ENCODE peak calls at places on chromosomes 5 and 9, in six cellular contexts. W is cardiac muscle cell, D is ovary, B is PC-9, Y is Peyer's patch, Q is tibial nerve. Z is an unnamed sample.

GRCh38 chr9:72753261-72753893 is 199.5 kb downstream of the ALDH1A1 start:
- DNase-seq in W (no peak), D (no peak), B (peak; percentile 18), Y (peak; percentile 45), Q (no peak), Z (no peak)

GRCh38 chr5:9546973-9547947 is 1.4 kb upstream of the SEMA5A start:
- DNase-seq in W (peak; percentile 47), D (peak; percentile 44), B (no peak), Y (peak; percentile 60), Q (no peak), Z (no peak)

GRCh38 chr5:10115669-10116068 is 134.0 kb downstream of the ATPSCKMT start:
- DNase-seq in W (no peak), D (no peak), B (no peak), Y (no peak), Q (no peak), Z (no peak)

GRCh38 chr5:6905883-6906282 is 192.7 kb downstream of the TENT4A start:
- DNase-seq in W (no peak), D (no peak), B (no peak), Y (no peak), Q (peak; percentile 57), Z (peak; percentile 31)

GRCh38 chr5:64497390-64497789 is 8.4 kb upstream of the RGS7BP start:
- DNase-seq in W (no peak), D (no peak), B (no peak), Y (no peak), Q (no peak), Z (no peak)

GRCh38 chr5:98796197-98796972 is 22.9 kb downstream of the RGMB start:
- DNase-seq in W (peak; percentile 58), D (no peak), B (peak; percentile 49), Y (no peak), Q (peak; percentile 80), Z (no peak)

GRCh38 chr5:1052641-1053390 is 44.2 kb downstream of the NKD2 start:
- DNase-seq in W (no peak), D (no peak), B (no peak), Y (no peak), Q (no peak), Z (no peak)

GRCh38 chr5:85549836-85550599 is 1067.7 kb upstream of the COX7C start:
- DNase-seq in W (no peak), D (no peak), B (no peak), Y (no peak), Q (no peak), Z (no peak)

GRCh38 chr5:142826741-142827492 is 56.7 kb downstream of the ARHGAP26 start:
- DNase-seq in W (no peak), D (no peak), B (peak; percentile 70), Y (no peak), Q (no peak), Z (no peak)

GRCh38 chr5:153974131-153974812 is 64.4 kb downstream of the FAM114A2 start:
- DNase-seq in W (peak; percentile 60), D (no peak), B (peak; percentile 42), Y (no peak), Q (peak; percentile 37), Z (no peak)

GRCh38 chr5:80251636-80252035 is 4.2 kb downstream of the SERINC5 start:
- DNase-seq in W (no peak), D (no peak), B (no peak), Y (no peak), Q (no peak), Z (peak; percentile 74)

GRCh38 chr9:131721096-131721495 is 18.8 kb downstream of the RAPGEF1 start:
- DNase-seq in W (no peak), D (no peak), B (no peak), Y (no peak), Q (no peak), Z (no peak)

GRCh38 chr9:8338742-8339425 is 539.3 kb upstream of the DMAC1 start:
- DNase-seq in W (no peak), D (no peak), B (no peak), Y (no peak), Q (no peak), Z (no peak)

GRCh38 chr5:50302815-50303490 is 138.1 kb downstream of the EMB start:
- DNase-seq in W (no peak), D (no peak), B (peak; percentile 2), Y (no peak), Q (no peak), Z (peak; percentile 77)

GRCh38 chr5:55407059-55407684 is 99.4 kb downstream of the MTREX start:
- DNase-seq in W (peak; percentile 57), D (no peak), B (peak; percentile 14), Y (no peak), Q (peak; percentile 29), Z (no peak)

GRCh38 chr9:70563437-70564204 is 149.2 kb upstream of the KLF9 start:
- DNase-seq in W (no peak), D (no peak), B (no peak), Y (no peak), Q (no peak), Z (no peak)

GRCh38 chr5:43193952-43194321 is 1.9 kb downstream of the NIM1K start:
- DNase-seq in W (no peak), D (no peak), B (no peak), Y (no peak), Q (no peak), Z (no peak)

GRCh38 chr5:67677422-67677970 is 480.9 kb upstream of the CD180 start:
- DNase-seq in W (peak; percentile 31), D (no peak), B (peak; percentile 22), Y (no peak), Q (no peak), Z (no peak)

GRCh38 chr5:175672976-175673648 is 15.2 kb downstream of the HRH2 start:
- DNase-seq in W (no peak), D (no peak), B (no peak), Y (peak; percentile 15), Q (no peak), Z (no peak)

GRCh38 chr9:14627513-14627912 is 65.7 kb downstream of the ZDHHC21 start:
- DNase-seq in W (no peak), D (no peak), B (no peak), Y (no peak), Q (no peak), Z (no peak)

GRCh38 chr9:126015446-126015845 is 268.3 kb downstream of the PBX3 start:
- DNase-seq in W (no peak), D (no peak), B (no peak), Y (no peak), Q (no peak), Z (no peak)

GRCh38 chr5:96721351-96721970 is 59.3 kb downstream of the CAST start:
- DNase-seq in W (no peak), D (no peak), B (no peak), Y (no peak), Q (no peak), Z (no peak)

GRCh38 chr5:119316116-119316515 is 39.7 kb upstream of the TNFAIP8 start:
- DNase-seq in W (no peak), D (no peak), B (no peak), Y (no peak), Q (peak; percentile 1), Z (no peak)
- H3K27ac ChIP-seq in W (no peak overlapping the region), D (no peak overlapping the region), B (no peak overlapping the region), Y (no peak overlapping the region), Q (no peak overlapping the region), Z (no peak overlapping the region)

DNA sequence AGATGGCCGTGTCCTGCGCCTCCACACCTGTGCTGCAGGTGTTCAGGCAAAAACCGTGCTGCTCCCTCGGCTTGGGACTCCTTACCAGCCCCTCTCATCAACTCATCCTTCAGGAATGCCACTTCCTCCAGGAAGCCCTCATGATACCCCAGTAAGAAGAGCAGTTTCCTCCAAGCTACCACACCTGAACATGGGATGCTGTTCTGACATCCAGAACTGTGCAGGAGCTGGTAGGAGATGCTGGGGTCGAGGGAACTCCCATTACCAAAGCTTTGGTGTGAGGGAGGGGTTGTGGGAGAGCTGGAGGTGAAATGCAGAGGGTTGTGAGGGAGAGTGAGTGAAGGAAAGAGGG is 18.9 kb downstream of the CARD19 start:
- DNase-seq in W (no peak), D (no peak), B (no peak), Y (peak; percentile 18), Q (no peak), Z (no peak)
- H3K27ac ChIP-seq in W (no peak overlapping the region), D (peak overlapping the region; percentile 1), B (peak overlapping the region; percentile 97), Y (no peak overlapping the region), Q (no peak overlapping the region), Z (no peak overlapping the region)

DNA sequence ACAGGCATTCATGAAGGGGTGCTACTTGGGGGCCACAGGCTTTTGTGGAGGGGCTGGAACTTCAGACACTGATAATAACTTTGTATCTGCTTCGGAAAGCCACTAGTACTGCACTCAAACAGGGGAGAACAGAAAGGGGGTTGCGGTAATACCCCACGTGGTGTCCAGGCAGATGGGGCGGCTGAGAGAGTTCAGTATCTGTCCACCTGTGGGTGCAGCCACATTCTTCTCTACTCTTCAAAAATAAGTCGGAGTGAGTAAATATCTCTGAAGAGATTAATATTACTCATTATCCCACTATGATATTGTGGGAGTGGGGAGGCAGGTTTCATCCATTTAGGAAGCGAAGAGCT is 102.1 kb upstream of the SSBP2 start:
- DNase-seq in W (no peak), D (no peak), B (no peak), Y (no peak), Q (no peak), Z (no peak)
- H3K27ac ChIP-seq in W (peak overlapping the region; percentile 94), D (no peak overlapping the region), B (no peak overlapping the region), Y (peak overlapping the region; percentile 77), Q (peak overlapping the region; percentile 79), Z (no peak overlapping the region)

DNA sequence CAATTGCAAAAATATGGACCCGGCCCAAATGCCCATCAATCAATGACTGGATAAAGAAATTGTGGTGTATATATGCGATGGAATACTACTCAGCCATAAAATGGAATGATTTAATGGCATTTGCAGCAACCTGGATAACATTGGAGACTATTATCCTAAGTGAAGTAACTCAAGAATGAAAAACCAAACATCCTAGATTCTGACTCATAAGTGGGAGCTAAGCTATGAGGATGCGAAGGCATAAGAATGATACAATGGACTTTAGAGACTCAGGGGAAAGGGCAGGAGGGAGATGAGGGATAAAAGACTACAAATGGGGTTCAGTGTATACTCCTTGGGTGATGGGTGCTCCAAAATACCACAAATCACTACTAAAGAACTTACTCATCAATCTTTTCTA is 247.6 kb upstream of the FBXL7 start:
- DNase-seq in W (no peak), D (no peak), B (no peak), Y (no peak), Q (no peak), Z (no peak)
- H3K27ac ChIP-seq in W (no peak overlapping the region), D (no peak overlapping the region), B (no peak overlapping the region), Y (no peak overlapping the region), Q (no peak overlapping the region), Z (no peak overlapping the region)

GRCh38 chr5:159667286-159667685 is 249.0 kb upstream of the ADRA1B start:
- DNase-seq in W (no peak), D (no peak), B (no peak), Y (no peak), Q (no peak), Z (no peak)
- H3K27ac ChIP-seq in W (no peak overlapping the region), D (no peak overlapping the region), B (no peak overlapping the region), Y (no peak overlapping the region), Q (no peak overlapping the region), Z (no peak overlapping the region)

GRCh38 chr9:136283291-136284235 is 20.3 kb downstream of the CCDC187 start:
- DNase-seq in W (peak; percentile 86), D (peak; percentile 84), B (peak; percentile 86), Y (peak; percentile 83), Q (peak; percentile 72), Z (no peak)
- H3K27ac ChIP-seq in W (no peak overlapping the region), D (no peak overlapping the region), B (no peak overlapping the region), Y (no peak overlapping the region), Q (no peak overlapping the region), Z (no peak overlapping the region)

GRCh38 chr5:125486634-125487033 is 740.2 kb upstream of the ZNF608 start:
- DNase-seq in W (no peak), D (no peak), B (no peak), Y (no peak), Q (no peak), Z (peak; percentile 34)
- H3K27ac ChIP-seq in W (no peak overlapping the region), D (no peak overlapping the region), B (peak overlapping the region; percentile 86), Y (no peak overlapping the region), Q (no peak overlapping the region), Z (peak overlapping the region; percentile 91)